ENCODE peak calls at places on chromosomes 11 and 22, in nine cellular contexts. L, S, Y, U, J, P, H, N and D are unnamed samples.

GRCh38 chr11:45087301-45087700 is 59.1 kb upstream of the PRDM11 start:
- DNase-seq in L (no peak), J (no peak), P (no peak), S (no peak), U (no peak), H (no peak), Y (no peak), N (peak; percentile 60), D (no peak)

GRCh38 chr11:35615911-35616900 is 2.1 kb upstream of the FJX1 start:
- DNase-seq in S (peak; percentile 81), U (no peak), Y (peak; percentile 55), N (peak; percentile 74), H (peak; percentile 37), J (no peak), P (no peak), L (no peak), D (no peak)

GRCh38 chr11:10205928-10206327 is 88.1 kb downstream of the SBF2 start:
- DNase-seq in L (no peak), J (no peak), H (no peak), N (no peak), P (no peak), Y (no peak), U (no peak), S (no peak), D (no peak)

GRCh38 chr11:68429661-68430060 is 30.9 kb upstream of the PPP6R3 start:
- DNase-seq in H (no peak), Y (no peak), J (no peak), N (no peak), L (no peak), S (no peak), P (no peak), U (no peak), D (no peak)

GRCh38 chr11:128505449-128506058 is 81.8 kb downstream of the ETS1 start:
- DNase-seq in S (no peak), H (no peak), U (no peak), L (no peak), J (no peak), Y (no peak), P (no peak), N (no peak), D (no peak)

GRCh38 chr11:1827095-1827797 is 7.5 kb upstream of the SYT8 start:
- DNase-seq in U (no peak), J (peak; percentile 77), Y (no peak), N (peak; percentile 65), S (peak; percentile 76), H (peak; percentile 90), P (peak; percentile 89), L (no peak), D (peak; percentile 89)

GRCh38 chr11:61072316-61073109 is 29.8 kb upstream of the CD5 start:
- DNase-seq in L (peak; percentile 44), N (no peak), S (no peak), P (no peak), J (no peak), H (no peak), U (no peak), Y (no peak), D (no peak)

GRCh38 chr11:119375629-119376196 is 5.8 kb downstream of the USP2 start:
- DNase-seq in U (no peak), Y (no peak), L (peak; percentile 87), J (no peak), H (peak; percentile 77), P (no peak), S (no peak), N (peak; percentile 86), D (no peak)

GRCh38 chr11:121895919-121896318 is 220.1 kb downstream of the BLID start:
- DNase-seq in H (no peak), L (no peak), J (no peak), P (peak; percentile 54), N (peak; percentile 61), U (no peak), S (no peak), Y (no peak), D (no peak)

GRCh38 chr11:130513132-130513531 is 64.7 kb downstream of the ADAMTS15 start:
- DNase-seq in H (no peak), N (no peak), P (no peak), L (no peak), J (no peak), Y (no peak), S (no peak), U (no peak), D (no peak)

GRCh38 chr11:10911907-10912306 is 54.1 kb upstream of the ZBED5 start:
- DNase-seq in S (no peak), J (no peak), N (no peak), P (no peak), Y (no peak), U (no peak), L (no peak), H (no peak), D (no peak)

GRCh38 chr11:96162816-96163499 is 180.0 kb downstream of the MAML2 start:
- DNase-seq in S (peak; percentile 59), P (peak; percentile 29), L (no peak), N (peak; percentile 95), H (peak; percentile 30), U (no peak), Y (no peak), J (no peak), D (no peak)

GRCh38 chr11:96158126-96158525 is 184.9 kb downstream of the MAML2 start:
- DNase-seq in S (no peak), P (no peak), L (no peak), U (no peak), Y (no peak), H (no peak), J (no peak), N (no peak), D (no peak)

GRCh38 chr11:96157517-96157873 is 185.5 kb downstream of the MAML2 start:
- DNase-seq in N (no peak), U (no peak), H (no peak), P (no peak), L (no peak), Y (no peak), J (no peak), S (no peak), D (no peak)

GRCh38 chr11:96159968-96160367 is 183.0 kb downstream of the MAML2 start:
- DNase-seq in H (no peak), N (no peak), J (no peak), S (no peak), Y (no peak), P (no peak), U (no peak), L (no peak), D (no peak)

GRCh38 chr11:96161271-96162089 is 181.5 kb downstream of the MAML2 start:
- DNase-seq in P (no peak), Y (no peak), H (no peak), J (no peak), S (peak; percentile 34), L (no peak), U (no peak), N (peak; percentile 68), D (no peak)
- H3K27ac ChIP-seq in P (no peak overlapping the region), Y (no peak overlapping the region), H (no peak overlapping the region), J (no peak overlapping the region), S (peak overlapping the region; percentile 44), L (no peak overlapping the region), U (no peak overlapping the region), N (peak overlapping the region; percentile 92), D (no peak overlapping the region)

GRCh38 chr11:26326793-26327400 is 5.0 kb upstream of the ANO3 start:
- DNase-seq in J (no peak), N (no peak), Y (no peak), U (no peak), P (no peak), S (no peak), L (no peak), H (no peak), D (no peak)

GRCh38 chr11:26319906-26320305 is 12.0 kb upstream of the ANO3 start:
- DNase-seq in S (no peak), L (no peak), Y (no peak), P (peak; percentile 9), J (no peak), N (no peak), U (no peak), H (no peak), D (no peak)

GRCh38 chr11:26323837-26324236 is 8.1 kb upstream of the ANO3 start:
- DNase-seq in P (no peak), U (no peak), S (peak; percentile 14), L (no peak), Y (no peak), H (no peak), N (no peak), J (no peak), D (no peak)

GRCh38 chr11:26324270-26324669 is 7.7 kb upstream of the ANO3 start:
- DNase-seq in S (no peak), J (no peak), P (no peak), N (no peak), H (no peak), Y (no peak), L (no peak), U (no peak), D (no peak)

DNA sequence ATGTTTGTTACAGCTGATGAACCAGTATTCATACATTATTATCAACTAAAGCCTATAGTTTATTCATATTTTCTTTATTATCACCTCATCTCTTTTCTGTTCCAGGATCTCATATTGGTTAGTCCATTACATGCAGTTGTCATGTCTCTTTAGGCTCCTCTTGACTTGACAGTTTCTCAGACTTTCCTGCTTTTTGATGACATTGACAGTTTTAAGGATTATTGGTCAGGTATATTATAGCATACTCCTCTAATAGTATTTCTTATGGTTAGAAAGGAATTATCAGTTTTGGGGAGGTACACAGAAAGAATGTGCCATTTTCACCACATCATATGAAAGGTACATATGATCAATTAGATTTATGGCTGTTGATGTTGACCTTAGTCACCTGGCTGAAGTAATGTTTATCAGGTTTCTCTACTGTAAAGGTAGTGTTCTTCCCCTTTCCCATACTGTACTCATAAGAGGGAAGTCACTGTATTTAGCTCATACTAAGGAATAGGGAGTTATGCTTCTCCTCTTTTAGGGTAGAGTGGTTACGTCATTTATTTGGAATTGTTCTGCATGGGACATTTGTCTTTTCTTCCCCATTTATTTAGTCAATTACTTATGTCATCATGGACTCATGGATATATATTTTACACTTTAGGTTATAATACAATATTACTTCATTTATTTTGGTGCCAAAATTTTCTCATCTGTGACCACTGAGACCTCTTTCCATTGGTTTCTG is 9.4 kb upstream of the ANO3 start:
- DNase-seq in P (no peak), S (no peak), J (no peak), L (no peak), N (no peak), U (no peak), H (no peak), Y (no peak), D (no peak)
- H3K27ac ChIP-seq in P (no peak overlapping the region), S (no peak overlapping the region), J (no peak overlapping the region), L (no peak overlapping the region), N (no peak overlapping the region), U (no peak overlapping the region), H (no peak overlapping the region), Y (no peak overlapping the region), D (no peak overlapping the region)

GRCh38 chr22:20319041-20319744 is 667 bp downstream of the DGCR6L start:
- DNase-seq in H (no peak), U (no peak), Y (no peak), L (no peak), N (no peak), J (no peak), S (no peak), P (peak; percentile 31), D (peak; percentile 27)
- H3K27ac ChIP-seq in H (peak overlapping the region; percentile 54), U (peak overlapping the region; percentile 70), Y (peak overlapping the region; percentile 63), L (peak overlapping the region; percentile 83), N (peak overlapping the region; percentile 80), J (no peak overlapping the region), S (peak overlapping the region; percentile 86), P (no peak overlapping the region), D (peak overlapping the region; percentile 71)

DNA sequence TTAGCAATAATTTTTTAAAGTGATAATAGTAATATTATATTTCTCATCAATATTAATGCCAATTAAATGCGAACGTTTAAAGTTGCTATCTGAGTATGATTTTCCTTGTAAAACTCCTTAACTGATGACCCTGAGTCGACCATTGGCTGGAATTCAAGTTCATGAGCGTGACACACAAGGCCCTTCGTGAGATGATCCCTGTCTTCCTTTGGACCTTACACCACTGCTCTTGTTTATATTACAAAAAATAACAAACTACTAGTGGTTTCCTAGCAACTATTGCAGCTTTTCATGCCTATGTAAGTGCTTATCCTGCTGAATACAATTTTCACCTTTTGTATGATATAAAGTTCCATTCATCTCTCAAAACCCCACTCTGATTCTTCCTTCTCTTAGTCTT is 752.9 kb downstream of the CNTN5 start:
- DNase-seq in P (no peak), H (no peak), N (peak; percentile 60), U (no peak), J (no peak), S (peak; percentile 19), Y (no peak), L (no peak), D (no peak)
- H3K27ac ChIP-seq in P (no peak overlapping the region), H (no peak overlapping the region), N (no peak overlapping the region), U (no peak overlapping the region), J (no peak overlapping the region), S (no peak overlapping the region), Y (no peak overlapping the region), L (no peak overlapping the region), D (no peak overlapping the region)